ENCODE peak calls at places on chromosomes 3 and 15, in four cellular contexts. W is left ventricle myocardium superior; M is SW480; V is stimulated activated CD8-positive, alpha-beta memory T cell treated with anti-CD3 and anti-CD28 coated beads, Interleukin-2, amount 100 ng/mL, for 48 hours. T is an unnamed sample.

GRCh38 chr15:85582076-85582718 is 201.8 kb downstream of the AKAP13 start:
- DNase-seq in V (no peak), W (no peak), M (no peak), T (no peak)

GRCh38 chr15:87645723-87646122 is 610.8 kb downstream of the NTRK3 start:
- DNase-seq in V (no peak), W (no peak), M (no peak), T (no peak)

GRCh38 chr3:105480771-105481170 is 114.1 kb downstream of the ALCAM start:
- DNase-seq in M (no peak), V (no peak), W (no peak), T (no peak)

GRCh38 chr3:126556637-126557414 is 1.9 kb downstream of the C3orf22 start:
- DNase-seq in V (no peak), W (no peak), M (peak), T (no peak)

GRCh38 chr15:66908503-66909095 is 156.8 kb upstream of the SMAD3 start:
- DNase-seq in W (no peak), M (no peak), V (no peak), T (no peak)

GRCh38 chr15:51341366-51342248 is at the start of gene GLDN:
- DNase-seq in M (peak), V (no peak), W (peak), T (no peak)

GRCh38 chr15:29094711-29095110 is 174.9 kb downstream of the NSMCE3 start:
- DNase-seq in W (no peak), M (no peak), V (no peak), T (no peak)

GRCh38 chr15:68578175-68578959 is 426 bp upstream of the CORO2B start:
- DNase-seq in W (peak), M (peak), V (peak), T (no peak)

GRCh38 chr15:70113304-70113700 is 15.6 kb upstream of the TLE3 start:
- DNase-seq in M (no peak), V (no peak), W (peak), T (no peak)

GRCh38 chr3:5784656-5785055 is 597.1 kb downstream of the EDEM1 start:
- DNase-seq in M (no peak), V (no peak), W (no peak), T (no peak)

GRCh38 chr3:112489674-112490479 is 9.4 kb downstream of the BTLA start:
- DNase-seq in W (no peak), V (no peak), M (no peak), T (no peak)

GRCh38 chr15:45285413-45285812 is 33.4 kb downstream of the SLC28A2 start:
- DNase-seq in W (no peak), M (no peak), V (no peak), T (no peak)

GRCh38 chr15:80785335-80785734 is 6.2 kb downstream of the CEMIP start:
- DNase-seq in M (no peak), W (no peak), V (no peak), T (no peak)

GRCh38 chr3:121431717-121432517 is 113.9 kb downstream of the POLQ start:
- DNase-seq in W (no peak), M (peak), V (no peak), T (peak)

GRCh38 chr3:32613183-32613582 is 42.5 kb upstream of the DYNC1LI1 start:
- DNase-seq in W (no peak), V (no peak), M (no peak), T (no peak)

GRCh38 chr3:141410408-141410807 is 42.1 kb downstream of the ZBTB38 start:
- DNase-seq in M (no peak), V (no peak), W (peak), T (no peak)

GRCh38 chr3:123739754-123740153 is 144.4 kb downstream of the MYLK start:
- DNase-seq in V (no peak), M (no peak), W (no peak), T (no peak)

GRCh38 chr3:151268267-151269235 is 9.8 kb downstream of the P2RY14 start:
- DNase-seq in V (peak), M (no peak), W (no peak), T (no peak)

GRCh38 chr3:13976469-13976868 is 96.6 kb upstream of the WNT7A start:
- DNase-seq in V (no peak), W (no peak), M (no peak), T (no peak)

GRCh38 chr3:185878920-185879319 is 54.1 kb upstream of the IGF2BP2 start:
- DNase-seq in V (no peak), M (peak), W (no peak), T (no peak)

GRCh38 chr3:79846148-79846933 is 78.5 kb upstream of the ROBO1 start:
- DNase-seq in V (no peak), M (peak), W (no peak), T (no peak)

GRCh38 chr3:136380530-136380929 is 130.4 kb downstream of the PCCB start:
- DNase-seq in W (no peak), V (no peak), M (no peak), T (no peak)

GRCh38 chr3:167051421-167051820 is 328.7 kb downstream of the ZBBX start:
- DNase-seq in V (no peak), W (no peak), M (no peak), T (no peak)

GRCh38 chr3:66483006-66483928 is 17.6 kb downstream of the LRIG1 start:
- DNase-seq in V (no peak), W (peak), M (no peak), T (no peak)

GRCh38 chr15:66842710-66843441 is 140.8 kb downstream of the SMAD6 start:
- DNase-seq in M (peak), V (no peak), W (peak), T (no peak)

GRCh38 chr15:67406257-67406861 is 114.6 kb upstream of the C15orf61 start:
- DNase-seq in W (no peak), M (no peak), V (no peak), T (no peak)

GRCh38 chr3:29099296-29099695 is 181.6 kb upstream of the RBMS3 start:
- DNase-seq in V (no peak), W (no peak), M (no peak), T (no peak)

T was measured in GM18507.